ENCODE peak calls at places on chromosome 9, in nine cellular contexts. H is CD8-positive, alpha-beta T cell; T is omental fat pad; G is activated CD4-positive, alpha-beta T cell treated with anti-CD3 and anti-CD28 coated beads for 24 hours; N is NCI-H774; R is cardiac muscle cell; M is occipital lobe; S is nephron progenitor cell; O is Caki2. A is an unnamed sample.

GRCh38 chr9:16341176-16341575 is 529.3 kb downstream of the BNC2 start:
- DNase-seq in S (no peak), H (no peak), T (no peak), G (no peak), M (no peak), R (no peak), N (no peak), O (no peak), A (no peak)

GRCh38 chr9:32565967-32566366 is 7.0 kb downstream of the NDUFB6 start:
- DNase-seq in S (no peak), T (no peak), N (no peak), O (no peak), H (no peak), G (no peak), M (no peak), R (no peak), A (no peak)

GRCh38 chr9:124291801-124292396 is 34.1 kb downstream of the NEK6 start:
- DNase-seq in S (no peak), T (no peak), O (no peak), N (no peak), G (no peak), H (no peak), M (no peak), R (no peak), A (no peak)

GRCh38 chr9:130736834-130737233 is 43.3 kb downstream of the EXOSC2 start:
- DNase-seq in G (no peak), T (no peak), M (no peak), H (no peak), O (no peak), N (no peak), S (no peak), R (no peak), A (no peak)

GRCh38 chr9:24516463-24516862 is 29.2 kb downstream of the IZUMO3 start:
- DNase-seq in N (no peak), T (no peak), H (no peak), R (no peak), G (no peak), O (no peak), S (no peak), M (no peak), A (no peak)

GRCh38 chr9:82031538-82032280 is 43.1 kb downstream of the SPATA31D1 start:
- DNase-seq in N (no peak), T (peak), R (peak), O (peak), M (peak), H (no peak), G (no peak), S (no peak), A (no peak)

GRCh38 chr9:92661127-92661526 is 8.8 kb downstream of the IPPK start:
- DNase-seq in T (no peak), R (no peak), M (no peak), O (no peak), G (no peak), S (no peak), H (no peak), N (no peak), A (no peak)

GRCh38 chr9:110648698-110649097 is 19.9 kb upstream of the MUSK start:
- DNase-seq in R (no peak), T (no peak), O (no peak), H (no peak), N (no peak), G (no peak), M (no peak), S (no peak), A (no peak)

GRCh38 chr9:38529317-38529716 is 91.1 kb downstream of the ANKRD18A start:
- DNase-seq in G (no peak), M (no peak), S (no peak), T (no peak), H (no peak), R (no peak), N (no peak), O (no peak), A (no peak)

A was measured in WTC11.